ENCODE peak calls at places on chromosomes 1 and 21, in four cellular contexts. O is H9, N is H1, D is mesenchymal stem cell. S is an unnamed sample.

GRCh38 chr1:109248797-109249629 is at the start of gene CELSR2:
- DNase-seq in O (peak), N (peak), D (peak), S (peak)

GRCh38 chr1:25933479-25934365 is 27.5 kb upstream of the STMN1 start:
- DNase-seq in O (no peak), N (no peak), D (no peak), S (no peak)

GRCh38 chr1:65793359-65793732 is 651 bp downstream of the PDE4B start:
- DNase-seq in O (peak), N (peak), D (peak), S (no peak)

GRCh38 chr1:57966751-57967406 is 543.0 kb upstream of the DAB1 start:
- DNase-seq in O (peak), N (peak), D (no peak), S (peak)

GRCh38 chr21:28283652-28284490 is 708.8 kb downstream of the LTN1 start:
- DNase-seq in O (no peak), N (no peak), D (peak), S (no peak)

GRCh38 chr1:219444469-219444868 is 168.4 kb downstream of the ZC3H11B start:
- DNase-seq in O (no peak), N (no peak), D (no peak), S (no peak)

GRCh38 chr1:182407724-182408123 is 7.3 kb upstream of the TEDDM1 start:
- DNase-seq in O (no peak), N (no peak), D (no peak), S (no peak)

GRCh38 chr1:6157132-6157527 is 23.0 kb downstream of the CHD5 start:
- DNase-seq in O (no peak), N (no peak), D (no peak), S (no peak)

GRCh38 chr1:27099154-27099903 is 55.6 kb downstream of the SLC9A1 start:
- DNase-seq in O (no peak), N (no peak), D (peak), S (no peak)

GRCh38 chr1:38242506-38242905 is 195.9 kb upstream of the POU3F1 start:
- DNase-seq in O (no peak), N (no peak), D (no peak), S (no peak)

GRCh38 chr1:34983700-34984355 is 1.3 kb downstream of the TMEM35B start:
- DNase-seq in O (no peak), N (no peak), D (peak), S (no peak)

GRCh38 chr1:103198076-103198475 is 89.8 kb upstream of the COL11A1 start:
- DNase-seq in O (no peak), N (no peak), D (no peak), S (no peak)

GRCh38 chr1:24728982-24729381 is 16.3 kb upstream of the CLIC4 start:
- DNase-seq in O (no peak), N (no peak), D (no peak), S (no peak)
- H2BK12ac ChIP-seq in O (no peak), N (peak), D (no peak), S (no peak)

GRCh38 chr1:33234131-33234530 is 22.2 kb upstream of the ZNF362 start:
- DNase-seq in O (no peak), N (no peak), D (no peak), S (no peak)

GRCh38 chr1:33234588-33234990 is 21.7 kb upstream of the ZNF362 start:
- DNase-seq in O (no peak), N (peak), D (no peak), S (no peak)

GRCh38 chr1:33236498-33236897 is 19.8 kb upstream of the ZNF362 start:
- DNase-seq in O (no peak), N (no peak), D (no peak), S (no peak)

GRCh38 chr1:33237579-33237978 is 18.7 kb upstream of the ZNF362 start:
- DNase-seq in O (no peak), N (no peak), D (no peak), S (no peak)

GRCh38 chr1:33235521-33235920 is 20.8 kb upstream of the ZNF362 start:
- DNase-seq in O (no peak), N (no peak), D (no peak), S (no peak)
- H2BK12ac ChIP-seq in O (no peak), N (no peak), D (no peak), S (no peak)

GRCh38 chr1:9183441-9183840 is 51.1 kb upstream of the H6PD start:
- DNase-seq in O (no peak), N (no peak), D (no peak), S (no peak)

GRCh38 chr1:9183898-9184297 is 50.7 kb upstream of the H6PD start:
- DNase-seq in O (no peak), N (no peak), D (peak), S (no peak)

GRCh38 chr1:9181176-9181906 is 52.4 kb upstream of the GPR157 start:
- DNase-seq in O (peak), N (peak), D (peak), S (peak)

GRCh38 chr1:9181990-9182783 is 52.4 kb upstream of the H6PD start:
- DNase-seq in O (peak), N (peak), D (peak), S (no peak)

DNA sequence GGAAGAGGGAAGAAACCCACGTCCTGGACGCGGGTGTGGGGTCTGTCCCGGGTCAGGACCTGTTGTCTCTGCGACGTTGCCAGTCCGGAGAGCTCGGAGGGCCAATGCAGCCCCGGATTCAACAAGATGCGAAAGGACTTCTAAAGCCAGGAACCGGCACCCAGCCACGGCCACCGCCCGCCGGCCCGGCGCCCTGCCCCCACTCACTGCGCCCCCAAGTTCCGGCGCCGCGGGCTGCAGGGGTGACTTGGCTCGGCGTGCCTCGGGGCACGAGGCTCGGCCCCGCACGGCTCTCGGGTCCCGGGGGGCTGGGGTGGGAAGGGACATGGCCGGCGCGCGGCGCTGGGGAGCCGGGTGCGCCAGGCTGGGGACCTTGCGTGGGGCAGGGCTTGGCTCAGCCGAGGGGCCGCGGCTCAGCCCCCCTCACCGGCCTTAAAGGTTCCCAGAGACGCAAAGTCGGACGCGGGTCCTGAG is 51.8 kb upstream of the H6PD start:
- DNase-seq in O (no peak), N (peak), D (no peak), S (no peak)
- H2BK12ac ChIP-seq in O (no peak), N (no peak), D (no peak), S (no peak)

GRCh38 chr1:115158181-115158580 is 68.9 kb upstream of the TSPAN2 start:
- DNase-seq in O (no peak), N (no peak), D (peak), S (no peak)
- H2BK12ac ChIP-seq in O (no peak), N (no peak), D (no peak), S (no peak)

GRCh38 chr1:92817137-92817697 is 14.6 kb upstream of the RPL5 start:
- DNase-seq in O (no peak), N (no peak), D (no peak), S (no peak)

GRCh38 chr1:92820024-92820423 is 11.8 kb upstream of the RPL5 start:
- DNase-seq in O (no peak), N (no peak), D (no peak), S (no peak)

GRCh38 chr1:92820551-92820950 is 11.3 kb upstream of the RPL5 start:
- DNase-seq in O (no peak), N (no peak), D (no peak), S (no peak)

GRCh38 chr1:92816732-92817131 is 15.1 kb upstream of the RPL5 start:
- DNase-seq in O (no peak), N (no peak), D (no peak), S (no peak)

DNA sequence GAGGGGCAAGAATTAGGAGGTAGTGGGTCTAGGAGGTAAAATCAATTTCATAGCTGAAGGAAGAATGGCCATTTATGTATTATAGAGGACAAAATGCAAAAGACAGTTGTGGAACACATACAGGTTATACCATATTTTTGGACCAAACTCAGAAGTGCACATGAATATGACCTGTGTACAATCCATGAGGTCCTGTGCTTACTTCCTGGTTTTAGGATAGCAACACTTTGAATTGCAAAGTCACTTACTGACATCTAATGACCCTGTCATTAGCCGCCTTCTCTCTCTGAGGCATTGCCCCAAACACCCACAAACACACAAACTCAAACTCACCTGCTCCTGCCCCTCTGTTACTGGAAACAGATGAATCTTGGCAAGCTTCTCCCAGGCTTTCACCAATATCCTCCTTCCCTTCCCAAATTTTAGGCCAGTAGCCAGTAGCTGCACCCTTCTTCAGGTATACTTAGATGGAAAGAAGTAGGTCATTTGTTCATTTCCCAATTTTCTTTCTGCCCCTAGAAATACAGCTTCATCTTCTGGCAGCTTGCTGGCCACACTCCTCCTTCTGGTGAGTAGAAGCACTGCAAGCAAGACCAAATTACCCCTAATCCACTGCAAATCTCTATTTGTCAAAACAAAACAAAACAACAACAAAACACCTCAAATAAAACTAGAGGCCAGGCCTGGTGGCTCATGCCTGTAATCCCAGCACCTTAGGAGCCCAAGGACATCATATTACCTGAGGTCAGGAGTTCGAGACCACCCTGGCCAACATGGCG is 13.7 kb upstream of the RPL5 start:
- DNase-seq in O (peak), N (peak), D (no peak), S (no peak)
- H2BK12ac ChIP-seq in O (no peak), N (no peak), D (no peak), S (no peak)

GRCh38 chr1:228837817-228838716 is 102.8 kb downstream of the RHOU start:
- DNase-seq in O (no peak), N (peak), D (peak), S (peak)

GRCh38 chr1:228838717-228839500 is 103.6 kb downstream of the RHOU start:
- DNase-seq in O (no peak), N (peak), D (peak), S (no peak)

GRCh38 chr1:228841632-228842031 is 106.4 kb downstream of the RHOU start:
- DNase-seq in O (no peak), N (no peak), D (no peak), S (no peak)

GRCh38 chr1:228842094-228842775 is 107.0 kb downstream of the RHOU start:
- DNase-seq in O (no peak), N (no peak), D (peak), S (no peak)

GRCh38 chr1:228839656-228840055 is 104.4 kb downstream of the RHOU start:
- DNase-seq in O (no peak), N (no peak), D (peak), S (no peak)
- H2BK12ac ChIP-seq in O (no peak), N (no peak), D (peak), S (no peak)

S was measured in neuronal stem cell.